ENCODE peak calls at places on chromosomes 4 and X, in seven cellular contexts. N, K, G, J, I, A and D are unnamed samples.

GRCh38 chrX:118904218-118904617 is 70.2 kb upstream of the LONRF3 start:
- DNase-seq in N (no peak), K (no peak), G (no peak), J (no peak), I (no peak), A (no peak), D (no peak)

GRCh38 chr4:70979445-70980008 is 13.9 kb upstream of the DCK start:
- DNase-seq in N (no peak), K (no peak), G (no peak), J (no peak), I (no peak), A (no peak), D (no peak)

GRCh38 chr4:60250657-60251056 is 949.5 kb upstream of the ADGRL3 start:
- DNase-seq in N (no peak), K (no peak), G (no peak), J (no peak), I (no peak), A (no peak), D (no peak)

GRCh38 chr4:135485371-135485770 is 1283.8 kb upstream of the PABPC4L start:
- DNase-seq in N (no peak), K (no peak), G (no peak), J (no peak), I (no peak), A (no peak), D (no peak)

GRCh38 chr4:8647094-8647570 is 54.6 kb downstream of the CPZ start:
- DNase-seq in N (no peak), K (no peak), G (no peak), J (no peak), I (no peak), A (no peak), D (no peak)

GRCh38 chrX:118652717-118653116 is 74.7 kb upstream of the IL13RA1 start:
- DNase-seq in N (no peak), K (peak), G (no peak), J (no peak), I (no peak), A (no peak), D (no peak)

GRCh38 chrX:37986893-37987292 is 19.5 kb upstream of the SYTL5 start:
- DNase-seq in N (no peak), K (peak), G (no peak), J (peak), I (no peak), A (no peak), D (no peak)

GRCh38 chrX:132092439-132093065 is 35.3 kb downstream of the FRMD7 start:
- DNase-seq in N (peak), K (peak), G (peak), J (peak), I (peak), A (peak), D (no peak)

GRCh38 chr4:88275516-88275915 is 8.8 kb downstream of the PPM1K start:
- DNase-seq in N (no peak), K (peak), G (no peak), J (no peak), I (no peak), A (no peak), D (no peak)

GRCh38 chr4:87007345-87008181 is 72.8 kb downstream of the AFF1 start:
- DNase-seq in N (no peak), K (peak), G (peak), J (no peak), I (peak), A (no peak), D (peak)

GRCh38 chrX:826026-826425 is 195.4 kb downstream of the SHOX start:
- DNase-seq in N (no peak), K (no peak), G (no peak), J (no peak), I (no peak), A (no peak), D (no peak)

GRCh38 chrX:102765217-102765616 is 44.7 kb downstream of the GPRASP3 start:
- DNase-seq in N (no peak), K (peak), G (no peak), J (no peak), I (peak), A (peak), D (no peak)

GRCh38 chr4:94803181-94803580 is 45.4 kb downstream of the BMPR1B start:
- DNase-seq in N (no peak), K (no peak), G (no peak), J (no peak), I (no peak), A (no peak), D (no peak)

GRCh38 chr4:176792348-176793059 is at the start of gene VEGFC:
- DNase-seq in N (no peak), K (peak), G (peak), J (peak), I (peak), A (peak), D (peak)

GRCh38 chrX:127570276-127570675 is 481.9 kb downstream of the ACTRT1 start:
- DNase-seq in N (no peak), K (no peak), G (no peak), J (no peak), I (no peak), A (no peak), D (no peak)

GRCh38 chr4:85741921-85742591 is 267.1 kb downstream of the ARHGAP24 start:
- DNase-seq in N (no peak), K (no peak), G (peak), J (no peak), I (no peak), A (no peak), D (no peak)

GRCh38 chr4:55491486-55491885 is 55.2 kb downstream of the CLOCK start:
- DNase-seq in N (no peak), K (peak), G (no peak), J (no peak), I (no peak), A (no peak), D (no peak)

GRCh38 chr4:168511780-168512467 is 15.1 kb downstream of the PALLD start:
- DNase-seq in N (no peak), K (no peak), G (no peak), J (no peak), I (no peak), A (no peak), D (no peak)

GRCh38 chrX:107205770-107206696 is at the start of the genes DNAAF6 and NUP62CL:
- DNase-seq in N (peak), K (no peak), G (peak), J (peak), I (peak), A (peak), D (peak)

GRCh38 chrX:108731144-108731543 is 5.2 kb downstream of the IRS4 start:
- DNase-seq in N (no peak), K (no peak), G (no peak), J (no peak), I (no peak), A (no peak), D (no peak)

GRCh38 chrX:115058276-115058675 is 40.9 kb upstream of the IL13RA2 start:
- DNase-seq in N (no peak), K (peak), G (no peak), J (no peak), I (peak), A (no peak), D (peak)

GRCh38 chrX:153672531-153673397 is 849 bp downstream of the PNCK start:
- DNase-seq in N (no peak), K (no peak), G (no peak), J (no peak), I (no peak), A (no peak), D (no peak)
- H3K4me3 ChIP-seq in N (no peak), K (no peak), G (no peak), J (no peak), I (no peak), A (no peak), D (no peak)

GRCh38 chr4:140358281-140358680 is 15.2 kb upstream of the SCOC start:
- DNase-seq in N (no peak), K (no peak), G (no peak), J (no peak), I (no peak), A (no peak), D (no peak)
- TF ChIP-seq POLR2A in N (no peak), K (no peak), G (no peak), J (no peak), I (no peak), A (no peak), D (no peak)

GRCh38 chr4:41745292-41746024 is 3.1 kb downstream of the PHOX2B start:
- DNase-seq in N (no peak), K (no peak), G (no peak), J (no peak), I (no peak), A (no peak), D (no peak)
- TF ChIP-seq CTCF in N (no peak), K (no peak), G (no peak), J (no peak), I (no peak), A (no peak), D (no peak)

GRCh38 chrX:100819534-100819836 is 706 bp upstream of the CSTF2 start:
- DNase-seq in N (no peak), K (no peak), G (no peak), J (no peak), I (peak), A (no peak), D (no peak)
- H3K4me3 ChIP-seq in N (peak), K (peak), G (peak), J (peak), I (peak), A (peak), D (peak)

DNA sequence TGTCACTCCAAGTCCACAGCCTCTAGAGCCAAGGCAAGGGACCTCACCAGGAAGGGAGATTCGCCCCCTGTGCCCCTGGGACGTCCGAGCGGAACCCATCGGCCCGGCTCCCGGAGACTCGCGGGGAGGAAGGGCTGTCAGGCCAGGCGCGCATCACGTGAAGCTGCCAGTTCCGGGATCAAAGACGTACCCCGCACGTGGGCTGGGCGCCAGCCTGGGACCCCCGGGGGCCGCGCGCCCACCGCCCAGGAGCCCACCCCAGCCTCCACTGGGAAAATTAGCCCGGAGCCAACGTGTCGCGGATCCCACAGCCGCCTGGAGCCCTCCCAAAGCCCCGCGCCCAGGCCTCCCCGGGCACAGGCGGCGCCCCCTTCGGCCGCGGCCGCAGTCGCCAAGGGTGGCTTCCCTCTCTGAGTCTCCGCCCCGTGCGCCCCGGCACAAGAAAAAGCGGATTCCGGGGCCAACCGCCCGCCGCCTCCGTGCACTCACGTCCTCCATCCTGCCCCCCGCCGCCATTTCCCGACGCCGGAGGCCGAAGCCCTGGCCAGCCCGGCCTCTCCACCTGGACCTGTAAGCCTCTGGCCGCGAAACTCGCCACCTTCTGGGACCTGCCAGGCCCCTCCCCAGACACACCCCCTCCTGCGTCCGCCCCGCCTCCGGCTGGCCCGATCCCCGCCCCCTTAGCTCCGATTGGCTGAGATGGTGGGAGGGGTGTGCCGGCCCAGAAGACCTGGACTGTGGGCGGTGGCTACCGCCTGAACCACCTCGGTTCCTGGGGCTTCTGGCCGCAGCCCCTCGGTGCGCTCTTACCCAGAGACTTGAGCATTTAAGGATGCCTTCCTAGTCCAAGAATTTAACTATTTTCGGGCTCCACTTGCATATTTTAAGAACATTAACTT is at the start of gene TMEM192:
- DNase-seq in N (peak), K (peak), G (peak), J (peak), I (peak), A (peak), D (peak)
- TF ChIP-seq POLR2A in N (peak), K (no peak), G (peak), J (peak), I (peak), A (no peak), D (no peak)

GRCh38 chr4:102420563-102421221 is 75.4 kb upstream of the SLC39A8 start:
- DNase-seq in N (no peak), K (peak), G (no peak), J (peak), I (no peak), A (peak), D (no peak)
- TF ChIP-seq CTCF in N (no peak), K (peak), G (no peak), J (peak), I (no peak), A (peak), D (no peak)

GRCh38 chrX:40099046-40099968 is 1.5 kb upstream of the BCOR start:
- DNase-seq in N (peak), K (no peak), G (peak), J (no peak), I (peak), A (no peak), D (no peak)

GRCh38 chrX:40097101-40097491 is 662 bp downstream of the BCOR start:
- DNase-seq in N (no peak), K (no peak), G (no peak), J (no peak), I (peak), A (no peak), D (no peak)

GRCh38 chrX:40098264-40099045 is 697 bp upstream of the BCOR start:
- DNase-seq in N (no peak), K (no peak), G (peak), J (no peak), I (peak), A (peak), D (peak)

GRCh38 chrX:40096395-40097091 is 1.2 kb downstream of the BCOR start:
- DNase-seq in N (no peak), K (peak), G (peak), J (no peak), I (peak), A (no peak), D (peak)

DNA sequence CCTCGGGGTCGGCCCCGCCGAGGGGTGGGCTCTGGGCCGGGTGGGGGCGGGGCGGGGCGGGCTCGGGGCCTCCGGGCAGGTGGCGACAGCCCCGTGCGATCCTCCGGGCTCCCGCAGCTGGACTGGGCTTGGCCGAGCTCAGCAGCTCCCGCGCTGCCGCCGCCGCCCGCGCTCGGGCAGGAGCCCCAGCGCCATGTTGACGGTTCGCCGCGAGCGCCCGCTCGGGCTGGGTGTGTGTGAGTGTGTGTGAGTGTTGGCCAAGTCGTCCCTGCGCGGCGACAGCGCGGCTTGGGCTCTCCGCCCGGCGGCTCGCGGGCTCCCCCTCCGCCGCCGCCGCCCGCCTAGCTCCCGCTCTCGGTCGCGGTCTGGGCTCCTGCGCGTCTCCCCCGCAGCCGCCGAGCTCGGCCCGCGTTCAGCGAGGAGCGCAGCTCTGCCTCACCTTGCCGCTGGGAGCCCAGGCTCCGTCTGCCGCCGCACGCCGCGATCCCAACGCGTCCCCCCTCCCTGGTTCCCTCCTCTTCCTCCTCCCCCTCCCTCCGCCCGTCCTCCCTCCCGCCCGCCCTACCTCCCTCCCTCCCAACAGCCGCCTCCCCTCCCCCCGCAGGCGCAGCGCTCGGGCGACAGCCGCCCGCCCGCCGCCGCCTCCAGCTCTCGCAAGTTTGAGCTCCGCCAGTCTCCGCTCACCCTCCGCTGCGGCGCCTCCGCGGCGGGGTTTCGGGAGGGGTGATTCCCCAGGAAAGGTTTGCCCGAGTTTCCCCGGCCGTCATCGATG is at the start of gene BCOR:
- DNase-seq in N (no peak), K (peak), G (peak), J (no peak), I (peak), A (peak), D (peak)
- H3K4me3 ChIP-seq in N (peak), K (peak), G (peak), J (peak), I (peak), A (peak), D (peak)

GRCh38 chr4:25233194-25233593 is 639 bp upstream of the PI4K2B start:
- DNase-seq in N (no peak), K (no peak), G (no peak), J (no peak), I (no peak), A (no peak), D (no peak)

GRCh38 chr4:25235401-25235800 is 1.6 kb downstream of the PI4K2B start:
- DNase-seq in N (no peak), K (no peak), G (no peak), J (no peak), I (no peak), A (no peak), D (no peak)

GRCh38 chr4:25236971-25237370 is 3.1 kb downstream of the PI4K2B start:
- DNase-seq in N (no peak), K (no peak), G (no peak), J (no peak), I (no peak), A (no peak), D (no peak)

GRCh38 chr4:25233737-25234389 is at the start of gene PI4K2B:
- DNase-seq in N (peak), K (peak), G (peak), J (peak), I (peak), A (peak), D (peak)

GRCh38 chr4:25234390-25235367 is 846 bp downstream of the PI4K2B start:
- DNase-seq in N (peak), K (peak), G (peak), J (peak), I (peak), A (peak), D (peak)
- TF ChIP-seq POLR2A in N (no peak), K (no peak), G (no peak), J (no peak), I (no peak), A (no peak), D (no peak)